ENCODE peak calls at places on chromosomes 4 and X, in eight cellular contexts. One of them, this sample, is unnamed.

GRCh38 chrX:154458116-154458953 is at the start of gene PLXNA3:
- DNase-seq in head of caudate nucleus: peak; percentile 58
- DNase-seq in RWPE1: peak; percentile 44
- DNase-seq in RKO: no peak
- DNase-seq in stimulated activated CD4-positive, alpha-beta T cell treated with anti-CD3 and anti-CD28 coated beads, Interleukin-4, amount 100 ng/mL, for 48 hours: peak; percentile 54
- DNase-seq in GM18507: peak; percentile 30
- DNase-seq in CD8-positive, alpha-beta T cell: peak; percentile 60
- DNase-seq in A549: no peak
- DNase-seq in this sample: peak; percentile 30

GRCh38 chrX:106023947-106024346 is 14.6 kb downstream of the SERPINA7 start:
- DNase-seq in stimulated activated CD4-positive, alpha-beta T cell treated with anti-CD3 and anti-CD28 coated beads, Interleukin-4, amount 100 ng/mL, for 48 hours: no peak
- DNase-seq in A549: no peak
- DNase-seq in CD8-positive, alpha-beta T cell: no peak
- DNase-seq in head of caudate nucleus: no peak
- DNase-seq in GM18507: no peak
- DNase-seq in RWPE1: no peak
- DNase-seq in RKO: no peak
- DNase-seq in this sample: no peak

GRCh38 chr4:19155568-19155967 is 1096.1 kb upstream of the SLIT2 start:
- DNase-seq in A549: peak; percentile 1
- DNase-seq in RWPE1: no peak
- DNase-seq in head of caudate nucleus: no peak
- DNase-seq in RKO: no peak
- DNase-seq in GM18507: no peak
- DNase-seq in stimulated activated CD4-positive, alpha-beta T cell treated with anti-CD3 and anti-CD28 coated beads, Interleukin-4, amount 100 ng/mL, for 48 hours: no peak
- DNase-seq in CD8-positive, alpha-beta T cell: no peak
- DNase-seq in this sample: no peak

GRCh38 chr4:121070696-121071639 is 1.4 kb downstream of the NDNF start:
- DNase-seq in head of caudate nucleus: peak; percentile 11
- DNase-seq in RWPE1: peak; percentile 17
- DNase-seq in CD8-positive, alpha-beta T cell: peak; percentile 16
- DNase-seq in GM18507: no peak
- DNase-seq in A549: peak; percentile 43
- DNase-seq in stimulated activated CD4-positive, alpha-beta T cell treated with anti-CD3 and anti-CD28 coated beads, Interleukin-4, amount 100 ng/mL, for 48 hours: no peak
- DNase-seq in RKO: no peak
- DNase-seq in this sample: peak; percentile 27

GRCh38 chr4:175087156-175087555 is 169.0 kb downstream of the ADAM29 start:
- DNase-seq in GM18507: no peak
- DNase-seq in RWPE1: no peak
- DNase-seq in CD8-positive, alpha-beta T cell: no peak
- DNase-seq in RKO: no peak
- DNase-seq in stimulated activated CD4-positive, alpha-beta T cell treated with anti-CD3 and anti-CD28 coated beads, Interleukin-4, amount 100 ng/mL, for 48 hours: no peak
- DNase-seq in A549: no peak
- DNase-seq in head of caudate nucleus: no peak
- DNase-seq in this sample: no peak

GRCh38 chrX:65522739-65523372 is 11.7 kb downstream of the LAS1L start:
- DNase-seq in GM18507: no peak
- DNase-seq in RKO: peak; percentile 28
- DNase-seq in head of caudate nucleus: no peak
- DNase-seq in CD8-positive, alpha-beta T cell: no peak
- DNase-seq in RWPE1: no peak
- DNase-seq in A549: no peak
- DNase-seq in stimulated activated CD4-positive, alpha-beta T cell treated with anti-CD3 and anti-CD28 coated beads, Interleukin-4, amount 100 ng/mL, for 48 hours: no peak
- DNase-seq in this sample: no peak

GRCh38 chr4:188107931-188108843 is 1.2 kb downstream of the TRIML2 start:
- DNase-seq in CD8-positive, alpha-beta T cell: no peak
- DNase-seq in stimulated activated CD4-positive, alpha-beta T cell treated with anti-CD3 and anti-CD28 coated beads, Interleukin-4, amount 100 ng/mL, for 48 hours: no peak
- DNase-seq in RKO: no peak
- DNase-seq in head of caudate nucleus: no peak
- DNase-seq in GM18507: no peak
- DNase-seq in A549: peak; percentile 71
- DNase-seq in RWPE1: peak; percentile 66
- DNase-seq in this sample: no peak

GRCh38 chr4:173259310-173259709 is 74.8 kb downstream of the HMGB2 start:
- DNase-seq in head of caudate nucleus: no peak
- DNase-seq in CD8-positive, alpha-beta T cell: no peak
- DNase-seq in RKO: no peak
- DNase-seq in RWPE1: no peak
- DNase-seq in stimulated activated CD4-positive, alpha-beta T cell treated with anti-CD3 and anti-CD28 coated beads, Interleukin-4, amount 100 ng/mL, for 48 hours: no peak
- DNase-seq in GM18507: no peak
- DNase-seq in A549: no peak
- DNase-seq in this sample: no peak

GRCh38 chrX:153857348-153857903 is 27.1 kb upstream of the PDZD4 start:
- DNase-seq in A549: no peak
- DNase-seq in GM18507: no peak
- DNase-seq in stimulated activated CD4-positive, alpha-beta T cell treated with anti-CD3 and anti-CD28 coated beads, Interleukin-4, amount 100 ng/mL, for 48 hours: no peak
- DNase-seq in CD8-positive, alpha-beta T cell: no peak
- DNase-seq in head of caudate nucleus: no peak
- DNase-seq in RWPE1: no peak
- DNase-seq in RKO: no peak
- DNase-seq in this sample: no peak

GRCh38 chr4:145799225-145799624 is 119.3 kb downstream of the C4orf51 start:
- DNase-seq in stimulated activated CD4-positive, alpha-beta T cell treated with anti-CD3 and anti-CD28 coated beads, Interleukin-4, amount 100 ng/mL, for 48 hours: no peak
- DNase-seq in RKO: no peak
- DNase-seq in RWPE1: no peak
- DNase-seq in head of caudate nucleus: no peak
- DNase-seq in GM18507: no peak
- DNase-seq in A549: no peak
- DNase-seq in CD8-positive, alpha-beta T cell: no peak
- DNase-seq in this sample: no peak

This sample was measured in SW480.